ENCODE peak calls at places on chromosomes 3 and 15, in seven cellular contexts. One of them, this sample, is unnamed.
A peak's percentile ranks its signal among the peaks of the same experiment; 100 is the strongest.

GRCh38 chr3:177889158-177889557 is 647.1 kb upstream of the KCNMB2 start:
- DNase-seq in glutamatergic neuron: no peak
- DNase-seq in MCF 10A: no peak
- DNase-seq in cardiac fibroblast: no peak
- DNase-seq in testis: no peak
- DNase-seq in GM20000: no peak
- DNase-seq in coronary artery: no peak
- DNase-seq in this sample: no peak

GRCh38 chr3:98778383-98778782 is 15.2 kb downstream of the ST3GAL6 start:
- DNase-seq in glutamatergic neuron: no peak
- DNase-seq in MCF 10A: peak; percentile 49
- DNase-seq in cardiac fibroblast: peak; percentile 76
- DNase-seq in testis: no peak
- DNase-seq in GM20000: no peak
- DNase-seq in coronary artery: no peak
- DNase-seq in this sample: no peak

GRCh38 chr15:81752149-81752942 is 293.5 kb downstream of the MEX3B start:
- DNase-seq in glutamatergic neuron: peak; percentile 86
- DNase-seq in MCF 10A: peak; percentile 78
- DNase-seq in cardiac fibroblast: peak; percentile 7
- DNase-seq in testis: peak; percentile 80
- DNase-seq in GM20000: no peak
- DNase-seq in coronary artery: no peak
- DNase-seq in this sample: peak; percentile 28

GRCh38 chr3:170572665-170573253 is 13.1 kb downstream of the SLC7A14 start:
- DNase-seq in glutamatergic neuron: no peak
- DNase-seq in MCF 10A: peak; percentile 78
- DNase-seq in cardiac fibroblast: peak; percentile 90
- DNase-seq in testis: no peak
- DNase-seq in GM20000: peak; percentile 45
- DNase-seq in coronary artery: no peak
- DNase-seq in this sample: no peak

GRCh38 chr15:90873998-90874605 is 5.7 kb downstream of the FURIN start:
- DNase-seq in glutamatergic neuron: no peak
- DNase-seq in MCF 10A: peak; percentile 23
- DNase-seq in cardiac fibroblast: no peak
- DNase-seq in testis: no peak
- DNase-seq in GM20000: no peak
- DNase-seq in coronary artery: no peak
- DNase-seq in this sample: no peak

GRCh38 chr3:55490194-55490913 is 3.2 kb upstream of the WNT5A start:
- DNase-seq in glutamatergic neuron: no peak
- DNase-seq in MCF 10A: no peak
- DNase-seq in cardiac fibroblast: no peak
- DNase-seq in testis: no peak
- DNase-seq in GM20000: no peak
- DNase-seq in coronary artery: no peak
- DNase-seq in this sample: no peak

GRCh38 chr3:156620260-156620659 is 54.1 kb upstream of the TIPARP start:
- DNase-seq in glutamatergic neuron: no peak
- DNase-seq in MCF 10A: peak; percentile 63
- DNase-seq in cardiac fibroblast: peak; percentile 46
- DNase-seq in testis: no peak
- DNase-seq in GM20000: no peak
- DNase-seq in coronary artery: no peak
- DNase-seq in this sample: no peak

GRCh38 chr3:139721370-139721769 is 43.6 kb upstream of the NMNAT3 start:
- DNase-seq in glutamatergic neuron: no peak
- DNase-seq in MCF 10A: no peak
- DNase-seq in cardiac fibroblast: no peak
- DNase-seq in testis: no peak
- DNase-seq in GM20000: no peak
- DNase-seq in coronary artery: no peak
- DNase-seq in this sample: no peak

GRCh38 chr3:8183627-8184026 is 318.0 kb upstream of the LMCD1 start:
- DNase-seq in glutamatergic neuron: no peak
- DNase-seq in MCF 10A: peak; percentile 15
- DNase-seq in cardiac fibroblast: no peak
- DNase-seq in testis: no peak
- DNase-seq in GM20000: no peak
- DNase-seq in coronary artery: no peak
- DNase-seq in this sample: no peak

GRCh38 chr3:22996926-22997600 is 206.1 kb upstream of the UBE2E2 start:
- DNase-seq in glutamatergic neuron: no peak
- DNase-seq in MCF 10A: no peak
- DNase-seq in cardiac fibroblast: no peak
- DNase-seq in testis: no peak
- DNase-seq in GM20000: no peak
- DNase-seq in coronary artery: no peak
- DNase-seq in this sample: no peak

GRCh38 chr3:62149962-62150361 is 223.4 kb downstream of the FEZF2 start:
- DNase-seq in glutamatergic neuron: no peak
- DNase-seq in MCF 10A: peak; percentile 48
- DNase-seq in cardiac fibroblast: peak; percentile 90
- DNase-seq in testis: no peak
- DNase-seq in GM20000: no peak
- DNase-seq in coronary artery: no peak
- DNase-seq in this sample: no peak

GRCh38 chr3:101229681-101230080 is 90.7 kb downstream of the IMPG2 start:
- DNase-seq in glutamatergic neuron: no peak
- DNase-seq in MCF 10A: peak; percentile 20
- DNase-seq in cardiac fibroblast: peak; percentile 15
- DNase-seq in testis: no peak
- DNase-seq in GM20000: no peak
- DNase-seq in coronary artery: no peak
- DNase-seq in this sample: no peak

GRCh38 chr3:186993210-186993782 is 63.0 kb downstream of the ST6GAL1 start:
- DNase-seq in glutamatergic neuron: no peak
- DNase-seq in MCF 10A: no peak
- DNase-seq in cardiac fibroblast: no peak
- DNase-seq in testis: no peak
- DNase-seq in GM20000: no peak
- DNase-seq in coronary artery: no peak
- DNase-seq in this sample: no peak

GRCh38 chr3:186996356-186996755 is 66.0 kb downstream of the ST6GAL1 start:
- DNase-seq in glutamatergic neuron: no peak
- DNase-seq in MCF 10A: no peak
- DNase-seq in cardiac fibroblast: no peak
- DNase-seq in testis: no peak
- DNase-seq in GM20000: no peak
- DNase-seq in coronary artery: no peak
- DNase-seq in this sample: no peak

GRCh38 chr3:186990878-186991308 is 60.6 kb downstream of the ST6GAL1 start:
- DNase-seq in glutamatergic neuron: no peak
- DNase-seq in MCF 10A: peak; percentile 43
- DNase-seq in cardiac fibroblast: no peak
- DNase-seq in testis: peak; percentile 60
- DNase-seq in GM20000: no peak
- DNase-seq in coronary artery: no peak
- DNase-seq in this sample: no peak

GRCh38 chr3:186991470-186991869 is 61.1 kb downstream of the ST6GAL1 start:
- DNase-seq in glutamatergic neuron: no peak
- DNase-seq in MCF 10A: no peak
- DNase-seq in cardiac fibroblast: no peak
- DNase-seq in testis: no peak
- DNase-seq in GM20000: no peak
- DNase-seq in coronary artery: no peak
- DNase-seq in this sample: no peak

GRCh38 chr3:186993940-186994670 is 63.8 kb downstream of the ST6GAL1 start:
- DNase-seq in glutamatergic neuron: no peak
- DNase-seq in MCF 10A: no peak
- DNase-seq in cardiac fibroblast: no peak
- DNase-seq in testis: no peak
- DNase-seq in GM20000: no peak
- DNase-seq in coronary artery: no peak
- DNase-seq in this sample: no peak
- TF ChIP-seq CTCF in glutamatergic neuron: no peak
- TF ChIP-seq CTCF in MCF 10A: no peak
- TF ChIP-seq CTCF in cardiac fibroblast: no peak
- TF ChIP-seq CTCF in testis: no peak
- TF ChIP-seq CTCF in GM20000: no peak
- TF ChIP-seq CTCF in coronary artery: no peak
- TF ChIP-seq CTCF in this sample: no peak

GRCh38 chr15:72998681-72999466 is 53.4 kb upstream of the NEO1 start:
- DNase-seq in glutamatergic neuron: no peak
- DNase-seq in MCF 10A: no peak
- DNase-seq in cardiac fibroblast: no peak
- DNase-seq in testis: no peak
- DNase-seq in GM20000: no peak
- DNase-seq in coronary artery: no peak
- DNase-seq in this sample: no peak

GRCh38 chr15:72998226-72998625 is 54.0 kb upstream of the NEO1 start:
- DNase-seq in glutamatergic neuron: no peak
- DNase-seq in MCF 10A: peak; percentile 87
- DNase-seq in cardiac fibroblast: no peak
- DNase-seq in testis: peak; percentile 19
- DNase-seq in GM20000: no peak
- DNase-seq in coronary artery: no peak
- DNase-seq in this sample: no peak

GRCh38 chr15:73001840-73002239 is 50.4 kb upstream of the NEO1 start:
- DNase-seq in glutamatergic neuron: no peak
- DNase-seq in MCF 10A: no peak
- DNase-seq in cardiac fibroblast: no peak
- DNase-seq in testis: no peak
- DNase-seq in GM20000: no peak
- DNase-seq in coronary artery: no peak
- DNase-seq in this sample: no peak

GRCh38 chr15:73002509-73002908 is 49.8 kb upstream of the NEO1 start:
- DNase-seq in glutamatergic neuron: no peak
- DNase-seq in MCF 10A: no peak
- DNase-seq in cardiac fibroblast: peak; percentile 21
- DNase-seq in testis: no peak
- DNase-seq in GM20000: no peak
- DNase-seq in coronary artery: no peak
- DNase-seq in this sample: no peak

GRCh38 chr15:72999586-72999985 is 52.7 kb upstream of the NEO1 start:
- DNase-seq in glutamatergic neuron: no peak
- DNase-seq in MCF 10A: no peak
- DNase-seq in cardiac fibroblast: no peak
- DNase-seq in testis: no peak
- DNase-seq in GM20000: no peak
- DNase-seq in coronary artery: no peak
- DNase-seq in this sample: no peak
- TF ChIP-seq CTCF in glutamatergic neuron: no peak
- TF ChIP-seq CTCF in MCF 10A: no peak
- TF ChIP-seq CTCF in cardiac fibroblast: no peak
- TF ChIP-seq CTCF in testis: no peak
- TF ChIP-seq CTCF in GM20000: no peak
- TF ChIP-seq CTCF in coronary artery: no peak
- TF ChIP-seq CTCF in this sample: no peak

DNA sequence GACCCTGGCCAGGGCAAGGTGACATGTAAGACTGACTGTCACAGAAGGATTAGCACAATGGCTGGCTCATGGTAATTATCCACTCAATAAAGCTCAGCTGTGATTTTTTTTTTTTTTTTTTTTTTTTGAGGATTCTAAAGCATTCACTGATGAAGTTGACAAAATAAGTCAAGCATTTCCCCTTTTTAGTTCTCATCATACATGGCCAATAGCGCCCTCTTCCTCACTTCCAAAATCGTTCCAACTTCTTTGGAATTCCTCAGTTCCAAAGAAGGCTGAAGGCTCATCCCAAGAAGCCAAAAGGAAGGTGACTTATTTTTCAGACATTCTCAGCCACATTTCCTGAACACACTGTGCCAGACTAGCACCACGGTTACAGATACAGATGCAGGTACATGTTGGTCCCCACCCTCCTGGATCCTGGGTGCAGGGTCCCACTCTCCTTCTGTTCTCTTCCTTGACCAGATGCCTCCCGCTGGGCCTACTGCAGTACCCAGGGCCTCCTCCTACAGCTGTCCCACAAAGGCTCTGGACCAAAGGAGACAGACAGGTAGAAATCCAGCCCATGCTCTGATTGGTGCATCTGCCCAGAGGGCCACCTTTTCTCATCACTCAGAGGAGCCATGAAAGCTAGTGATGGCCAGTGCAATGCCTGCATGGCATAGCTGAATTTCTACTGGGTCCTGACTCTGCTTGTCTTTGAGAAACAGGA is 202.6 kb downstream of the UACA start:
- DNase-seq in glutamatergic neuron: no peak
- DNase-seq in MCF 10A: no peak
- DNase-seq in cardiac fibroblast: no peak
- DNase-seq in testis: no peak
- DNase-seq in GM20000: no peak
- DNase-seq in coronary artery: peak; percentile 17
- DNase-seq in this sample: no peak
- TF ChIP-seq CTCF in glutamatergic neuron: no peak
- TF ChIP-seq CTCF in MCF 10A: no peak
- TF ChIP-seq CTCF in cardiac fibroblast: no peak
- TF ChIP-seq CTCF in testis: no peak
- TF ChIP-seq CTCF in GM20000: no peak
- TF ChIP-seq CTCF in coronary artery: no peak
- TF ChIP-seq CTCF in this sample: no peak

GRCh38 chr3:127544151-127544805 is 46.3 kb downstream of the TPRA1 start:
- DNase-seq in glutamatergic neuron: peak; percentile 88
- DNase-seq in MCF 10A: peak; percentile 80
- DNase-seq in cardiac fibroblast: peak; percentile 75
- DNase-seq in testis: peak; percentile 89
- DNase-seq in GM20000: peak; percentile 88
- DNase-seq in coronary artery: no peak
- DNase-seq in this sample: peak; percentile 80
- TF ChIP-seq CTCF in glutamatergic neuron: peak; percentile 99
- TF ChIP-seq CTCF in MCF 10A: peak; percentile 84
- TF ChIP-seq CTCF in cardiac fibroblast: peak; percentile 83
- TF ChIP-seq CTCF in testis: peak; percentile 62
- TF ChIP-seq CTCF in GM20000: peak; percentile 87
- TF ChIP-seq CTCF in coronary artery: peak; percentile 62
- TF ChIP-seq CTCF in this sample: peak; percentile 84

This sample was measured in endothelial cell.